ENCODE peak calls at places on chromosome 20, in five cellular contexts. G, X, C, P and B are unnamed samples.

GRCh38 chr20:43840382-43841070 is 74.1 kb upstream of the TOX2 start:
- DNase-seq in P (no peak), X (peak; percentile 74), C (no peak), G (peak; percentile 60), B (no peak)

GRCh38 chr20:38290829-38291581 is 13.0 kb upstream of the BPI start:
- DNase-seq in X (no peak), G (peak; percentile 77), C (no peak), P (no peak), B (peak; percentile 38)

GRCh38 chr20:23686046-23686750 is 2.6 kb downstream of the CST4 start:
- DNase-seq in P (peak; percentile 77), G (no peak), C (no peak), X (no peak), B (no peak)

GRCh38 chr20:24095753-24096152 is 107.2 kb upstream of the GGTLC1 start:
- DNase-seq in P (no peak), G (no peak), X (no peak), C (no peak), B (no peak)

GRCh38 chr20:34530342-34530741 is 14.1 kb downstream of the DYNLRB1 start:
- DNase-seq in C (peak; percentile 12), G (no peak), P (no peak), X (no peak), B (no peak)

GRCh38 chr20:36175016-36175415 is 20.5 kb downstream of the EPB41L1 start:
- DNase-seq in G (no peak), C (no peak), X (no peak), P (no peak), B (no peak)

GRCh38 chr20:5886788-5887187 is 63.5 kb downstream of the TRMT6 start:
- DNase-seq in G (no peak), P (no peak), X (no peak), C (no peak), B (no peak)

GRCh38 chr20:11826334-11826733 is 91.4 kb upstream of the BTBD3 start:
- DNase-seq in X (no peak), P (no peak), G (no peak), C (no peak), B (no peak)

GRCh38 chr20:23509580-23509913 is 18.6 kb downstream of the CST8 start:
- DNase-seq in G (no peak), C (no peak), X (no peak), P (no peak), B (no peak)

GRCh38 chr20:8720089-8720488 is 348.8 kb upstream of the PLCB4 start:
- DNase-seq in X (no peak), P (no peak), G (no peak), C (no peak), B (no peak)

GRCh38 chr20:58634818-58635665 is 16.0 kb upstream of the STX16 start:
- DNase-seq in X (no peak), P (no peak), G (no peak), C (no peak), B (no peak)

GRCh38 chr20:43988451-43988850 is 73.8 kb downstream of the TOX2 start:
- DNase-seq in G (no peak), C (no peak), X (no peak), P (no peak), B (no peak)

GRCh38 chr20:31496761-31497295 is 17.4 kb upstream of the HM13 start:
- DNase-seq in C (peak; percentile 60), G (no peak), X (no peak), P (no peak), B (no peak)

GRCh38 chr20:63188641-63189321 is 27.1 kb downstream of the YTHDF1 start:
- DNase-seq in G (no peak), C (peak; percentile 21), P (no peak), X (no peak), B (no peak)

GRCh38 chr20:24488064-24488799 is 18.8 kb downstream of the SYNDIG1 start:
- DNase-seq in G (no peak), P (no peak), C (no peak), X (no peak), B (no peak)

GRCh38 chr20:7161690-7162089 is 394.2 kb downstream of the BMP2 start:
- DNase-seq in G (peak; percentile 32), X (no peak), C (no peak), P (no peak), B (no peak)

GRCh38 chr20:48295966-48296421 is 510.7 kb upstream of the SULF2 start:
- DNase-seq in P (no peak), C (no peak), G (peak; percentile 22), X (no peak), B (no peak)

GRCh38 chr20:37622728-37623127 is 71.1 kb upstream of the CTNNBL1 start:
- DNase-seq in G (peak; percentile 21), P (no peak), C (no peak), X (no peak), B (no peak)

GRCh38 chr20:50679753-50680105 is 11.6 kb downstream of the RIPOR3 start:
- DNase-seq in C (no peak), G (no peak), X (no peak), P (no peak), B (no peak)

GRCh38 chr20:23286346-23286745 is 64.2 kb upstream of the NXT1 start:
- DNase-seq in G (no peak), P (no peak), X (no peak), C (no peak), B (no peak)

GRCh38 chr20:46458891-46459750 is 52.7 kb upstream of the ELMO2 start:
- DNase-seq in P (no peak), G (peak; percentile 91), X (no peak), C (peak; percentile 69), B (peak; percentile 71)

GRCh38 chr20:4613718-4614620 is 107.7 kb upstream of the PRND start:
- DNase-seq in X (peak; percentile 50), C (no peak), G (peak; percentile 61), P (peak; percentile 91), B (peak; percentile 25)
- TF ChIP-seq CTCF in X (peak; percentile 46), C (no peak), G (peak; percentile 49), P (peak; percentile 41), B (peak; percentile 35)

GRCh38 chr20:19660808-19661378 is 97.2 kb upstream of the RIN2 start:
- DNase-seq in C (no peak), P (no peak), X (no peak), G (no peak), B (no peak)

GRCh38 chr20:19661717-19662637 is 96.1 kb upstream of the RIN2 start:
- DNase-seq in G (peak; percentile 70), C (no peak), X (peak; percentile 57), P (peak; percentile 94), B (peak; percentile 68)

GRCh38 chr20:19658137-19658536 is 99.9 kb upstream of the RIN2 start:
- DNase-seq in X (peak; percentile 39), C (peak; percentile 56), G (no peak), P (no peak), B (no peak)

GRCh38 chr20:19659468-19659867 is 98.6 kb upstream of the RIN2 start:
- DNase-seq in G (no peak), X (no peak), C (no peak), P (no peak), B (no peak)

GRCh38 chr20:19662638-19662995 is 95.4 kb upstream of the RIN2 start:
- DNase-seq in G (no peak), X (no peak), P (no peak), C (no peak), B (no peak)
- TF ChIP-seq CTCF in G (no peak), X (no peak), P (no peak), C (no peak), B (no peak)

GRCh38 chr20:15380770-15381169 is 1043.4 kb upstream of the FLRT3 start:
- DNase-seq in X (no peak), G (no peak), P (no peak), C (no peak), B (no peak)
- TF ChIP-seq CTCF in X (no peak), G (no peak), P (no peak), C (no peak), B (no peak)

DNA sequence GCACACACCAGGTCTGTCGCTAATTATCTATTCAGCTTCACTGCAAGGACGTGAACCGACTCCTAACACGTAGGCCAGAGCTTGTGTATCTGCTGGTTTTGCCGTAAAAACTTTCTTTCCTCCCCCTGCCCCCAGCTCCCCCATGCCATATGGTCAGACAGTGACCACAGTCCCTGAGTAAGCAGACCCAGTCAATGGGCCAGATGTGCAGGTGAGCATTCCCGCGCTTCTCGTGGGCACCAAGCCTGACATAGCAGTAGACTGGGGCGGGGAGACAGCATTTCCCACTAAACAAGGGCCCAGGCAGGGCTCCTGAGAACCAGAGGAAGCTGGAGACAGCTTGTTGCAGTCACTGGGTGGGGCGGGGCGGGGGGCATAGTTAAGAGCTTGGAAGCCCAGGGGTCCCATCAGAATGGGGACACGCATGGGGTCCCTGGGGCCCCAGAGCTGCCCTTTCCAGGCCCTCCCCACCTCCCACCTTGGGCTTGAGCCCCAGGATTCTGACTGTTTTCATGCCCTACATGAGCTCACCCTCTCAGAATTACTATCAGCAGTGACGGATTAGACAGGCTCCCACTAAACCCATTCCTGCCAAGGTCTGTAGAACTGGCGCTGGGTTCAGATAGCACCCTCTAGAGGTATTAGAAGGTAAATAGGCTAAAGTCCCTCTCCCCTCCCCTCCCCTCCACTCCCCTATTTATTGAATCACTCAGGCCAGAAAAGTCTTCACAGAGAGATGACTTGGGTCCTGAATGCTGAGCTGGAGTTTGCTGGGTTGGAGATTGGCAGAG is 51.8 kb downstream of the CDH26 start:
- DNase-seq in C (no peak), G (peak; percentile 72), X (no peak), P (peak; percentile 81), B (no peak)
- TF ChIP-seq CTCF in C (no peak), G (peak; percentile 60), X (no peak), P (no peak), B (peak; percentile 32)

GRCh38 chr20:17616480-17617211 is 46.8 kb downstream of the DSTN start:
- DNase-seq in P (no peak), C (no peak), G (no peak), X (peak; percentile 8), B (no peak)

GRCh38 chr20:17618673-17619013 is 48.8 kb downstream of the DSTN start:
- DNase-seq in C (no peak), X (no peak), G (no peak), P (no peak), B (no peak)

GRCh38 chr20:17617868-17618672 is 48.2 kb downstream of the DSTN start:
- DNase-seq in G (no peak), X (peak; percentile 13), C (no peak), P (no peak), B (no peak)

GRCh38 chr20:17615645-17616479 is 46.0 kb downstream of the DSTN start:
- DNase-seq in P (no peak), X (peak; percentile 5), G (no peak), C (no peak), B (no peak)

DNA sequence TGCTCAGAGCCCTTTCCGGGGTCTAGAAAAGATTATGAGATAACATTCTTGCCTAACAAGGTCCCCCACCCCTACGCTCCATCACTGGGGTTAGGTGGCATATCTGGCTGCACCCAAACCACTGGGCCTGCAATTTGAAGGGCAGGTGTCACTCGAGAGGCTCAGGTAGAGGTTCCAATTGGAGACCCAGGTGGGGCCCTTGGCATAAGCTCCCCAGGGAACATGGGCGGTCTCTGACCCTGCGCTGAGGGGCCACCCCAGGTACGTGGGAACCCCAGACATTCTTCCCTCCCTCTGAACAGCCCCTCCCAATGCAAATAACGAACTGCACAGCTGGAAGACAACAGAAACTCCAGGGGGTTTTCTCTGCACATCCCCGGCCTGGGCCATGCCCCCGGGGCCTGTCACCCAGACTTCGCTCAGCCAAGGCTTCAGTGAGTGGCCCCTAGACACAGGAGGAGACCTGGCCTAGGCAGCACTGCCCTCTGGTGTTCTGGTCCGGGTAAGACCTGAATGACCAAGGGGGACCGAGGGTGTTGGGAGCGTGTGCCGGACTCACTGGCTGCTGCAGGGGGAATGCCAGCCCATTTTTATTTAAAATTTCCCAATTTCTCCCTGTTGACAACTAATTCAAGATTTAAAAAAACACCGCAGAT is 47.5 kb downstream of the DSTN start:
- DNase-seq in X (peak; percentile 72), P (no peak), C (no peak), G (peak; percentile 75), B (peak; percentile 67)
- TF ChIP-seq CTCF in X (peak; percentile 67), P (peak; percentile 90), C (peak; percentile 9), G (peak; percentile 85), B (peak; percentile 74)